ENCODE peak calls at places on chromosomes 4 and X, in five cellular contexts. I is PC-3, R is stomach, H is heart left ventricle, K is tibial artery. U is an unnamed sample.
A peak's percentile ranks its signal among the peaks of the same experiment; 100 is the strongest.

GRCh38 chr4:188452097-188452496 is 312.9 kb downstream of the TRIML1 start:
- DNase-seq in I (no peak), R (no peak), H (no peak), K (no peak), U (no peak)

GRCh38 chrX:10579753-10580060 is 40.7 kb downstream of the MID1 start:
- DNase-seq in I (no peak), R (no peak), H (no peak), K (no peak), U (no peak)

GRCh38 chr4:169523796-169524195 is 88.6 kb downstream of the NEK1 start:
- DNase-seq in I (no peak), R (no peak), H (no peak), K (no peak), U (no peak)

GRCh38 chr4:126603851-126604250 is 1028.9 kb upstream of the INTU start:
- DNase-seq in I (no peak), R (no peak), H (no peak), K (no peak), U (no peak)

GRCh38 chr4:26871611-26872010 is 11.0 kb downstream of the STIM2 start:
- DNase-seq in I (no peak), R (no peak), H (no peak), K (no peak), U (peak; percentile 70)

GRCh38 chr4:157075811-157076577 is at the start of gene GLRB:
- DNase-seq in I (peak; percentile 38), R (no peak), H (peak; percentile 36), K (peak; percentile 19), U (peak; percentile 39)

GRCh38 chr4:15714616-15715015 is 11.8 kb downstream of the BST1 start:
- DNase-seq in I (no peak), R (no peak), H (peak; percentile 34), K (no peak), U (no peak)

GRCh38 chr4:53147179-53147578 is 218.7 kb downstream of the SCFD2 start:
- DNase-seq in I (no peak), R (no peak), H (no peak), K (no peak), U (no peak)

DNA sequence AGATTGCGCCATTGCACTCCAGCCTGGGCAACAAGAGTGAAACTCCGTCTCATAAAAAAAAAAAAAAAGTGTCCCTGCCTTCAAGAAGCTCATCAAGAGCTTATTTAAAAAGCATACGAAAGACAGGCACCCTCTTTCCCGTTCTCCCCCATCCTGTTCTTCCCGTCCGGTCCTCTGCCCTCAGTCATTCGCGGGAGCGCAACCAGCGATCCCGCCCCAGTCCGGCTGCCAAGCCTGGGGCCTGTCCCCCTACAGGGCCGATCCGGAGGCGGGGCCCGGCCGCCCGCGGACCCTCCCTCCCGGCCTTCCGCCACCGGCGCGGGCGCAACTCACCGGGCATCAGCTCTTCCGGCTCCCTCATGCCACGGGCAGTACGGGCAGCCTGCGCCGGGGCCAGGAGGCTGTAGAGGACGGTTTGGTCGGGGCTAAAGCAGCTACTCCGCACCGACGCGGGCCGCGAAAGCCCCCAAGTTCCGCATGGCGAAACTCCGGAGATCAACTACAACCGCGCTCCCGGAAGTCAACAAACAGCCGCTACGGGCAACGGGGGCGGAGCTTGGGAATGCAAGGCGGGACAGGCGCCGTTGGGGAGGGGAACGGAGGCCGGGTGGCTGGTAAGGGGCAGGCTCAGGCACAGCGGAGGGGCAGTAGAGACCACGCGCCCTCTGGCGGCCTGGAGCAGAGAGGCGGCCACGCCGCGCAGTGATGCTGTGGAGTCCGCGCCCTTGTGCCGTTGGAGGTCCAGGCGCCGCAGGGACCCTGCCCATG is at the start of gene RPGR:
- DNase-seq in I (peak; percentile 90), R (peak; percentile 93), H (peak; percentile 95), K (peak; percentile 94), U (peak; percentile 90)
- TF ChIP-seq CTCF in I (peak; percentile 82), R (no peak), H (peak; percentile 64), K (peak; percentile 71), U (peak; percentile 50)

DNA sequence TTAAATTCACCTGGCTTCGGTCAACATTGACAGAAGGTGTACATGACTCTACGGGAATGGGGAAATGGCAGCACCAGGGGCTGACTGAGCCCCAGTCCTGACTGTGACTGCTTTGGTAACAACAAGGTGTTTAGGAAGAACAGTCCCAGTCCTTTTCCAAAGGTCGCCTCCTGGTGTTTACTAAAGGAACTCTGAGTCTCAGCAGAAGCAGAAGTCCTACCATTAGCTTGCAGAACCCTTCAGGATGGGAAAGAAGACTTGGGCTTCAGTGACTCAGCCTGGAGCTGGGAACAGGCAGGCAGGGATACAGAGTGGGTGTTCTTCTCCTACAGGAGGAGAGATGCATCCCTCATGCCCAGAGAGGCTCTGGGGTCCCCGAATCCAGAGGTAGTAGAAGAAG is 103.3 kb downstream of the MGST2 start:
- DNase-seq in I (no peak), R (peak; percentile 26), H (no peak), K (no peak), U (peak; percentile 29)
- TF ChIP-seq CTCF in I (peak; percentile 31), R (no peak), H (no peak), K (no peak), U (no peak)

GRCh38 chr4:138097912-138098600 is 144.1 kb downstream of the SLC7A11 start:
- DNase-seq in I (no peak), R (no peak), H (no peak), K (no peak), U (no peak)
- TF ChIP-seq CTCF in I (no peak), R (no peak), H (no peak), K (no peak), U (no peak)

GRCh38 chr4:174631901-174632758 is 109.8 kb upstream of the HPGD start:
- DNase-seq in I (peak; percentile 50), R (no peak), H (no peak), K (no peak), U (peak; percentile 71)
- TF ChIP-seq CTCF in I (peak; percentile 88), R (no peak), H (peak; percentile 70), K (peak; percentile 76), U (peak; percentile 62)

GRCh38 chr4:74098628-74098995 is 383 bp downstream of the CXCL2 start:
- DNase-seq in I (no peak), R (no peak), H (no peak), K (no peak), U (no peak)
- TF ChIP-seq CTCF in I (no peak), R (no peak), H (no peak), K (no peak), U (no peak)

GRCh38 chr4:23932935-23933334 is 43.1 kb upstream of the PPARGC1A start:
- DNase-seq in I (no peak), R (no peak), H (no peak), K (no peak), U (peak; percentile 46)
- TF ChIP-seq CTCF in I (no peak), R (no peak), H (no peak), K (peak; percentile 4), U (peak; percentile 37)

DNA sequence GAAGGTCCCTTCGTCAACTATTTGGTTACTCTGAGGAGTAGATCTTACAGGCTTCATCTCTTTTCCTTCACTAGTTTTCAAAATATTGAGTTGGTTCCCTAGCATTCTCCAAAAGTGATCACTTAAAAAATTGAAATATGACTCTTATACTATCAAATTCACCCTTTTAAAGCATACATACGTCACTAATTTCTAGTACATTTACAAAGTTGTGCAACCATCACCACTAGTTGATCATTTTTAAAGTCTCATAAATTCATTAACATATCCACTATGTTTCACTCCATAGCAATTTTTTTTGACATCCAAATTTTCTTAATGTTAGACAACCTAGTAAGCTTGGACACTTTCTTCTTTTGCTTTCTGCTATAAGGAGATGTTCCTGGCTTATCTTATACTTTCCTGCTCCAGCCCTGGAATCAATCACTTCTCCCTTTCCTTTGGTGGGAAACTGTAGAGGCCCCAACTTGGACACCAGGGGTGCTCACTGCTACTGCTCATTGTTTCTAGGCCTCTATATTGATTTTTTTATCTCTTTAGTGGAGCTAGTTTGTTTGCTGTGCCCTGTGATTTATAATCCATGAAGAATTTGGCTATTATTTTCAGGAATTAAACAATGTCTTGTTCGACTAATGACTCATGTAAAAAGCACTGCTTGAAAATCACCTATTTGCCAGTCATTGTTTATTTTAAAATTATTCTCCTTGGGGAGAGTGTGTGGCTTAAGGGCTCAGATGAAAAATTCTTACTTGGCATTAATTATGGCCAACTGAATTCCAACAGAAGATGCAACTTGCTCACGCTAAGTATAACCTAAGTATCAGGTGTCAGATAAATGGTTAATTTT is 4.0 kb upstream of the ZFX start:
- DNase-seq in I (peak; percentile 84), R (no peak), H (no peak), K (no peak), U (no peak)
- TF ChIP-seq CTCF in I (peak; percentile 26), R (no peak), H (no peak), K (no peak), U (no peak)

GRCh38 chrX:55014897-55015299 is 14.7 kb downstream of the APEX2 start:
- DNase-seq in I (no peak), R (no peak), H (no peak), K (no peak), U (no peak)

GRCh38 chrX:55007633-55008032 is 7.5 kb downstream of the APEX2 start:
- DNase-seq in I (peak; percentile 86), R (peak; percentile 51), H (peak; percentile 58), K (peak; percentile 23), U (peak; percentile 74)

GRCh38 chrX:55008571-55009358 is 8.6 kb downstream of the APEX2 start:
- DNase-seq in I (peak; percentile 96), R (no peak), H (peak; percentile 24), K (no peak), U (peak; percentile 58)

GRCh38 chrX:55006827-55007621 is 6.9 kb downstream of the APEX2 start:
- DNase-seq in I (peak; percentile 13), R (no peak), H (no peak), K (no peak), U (no peak)

DNA sequence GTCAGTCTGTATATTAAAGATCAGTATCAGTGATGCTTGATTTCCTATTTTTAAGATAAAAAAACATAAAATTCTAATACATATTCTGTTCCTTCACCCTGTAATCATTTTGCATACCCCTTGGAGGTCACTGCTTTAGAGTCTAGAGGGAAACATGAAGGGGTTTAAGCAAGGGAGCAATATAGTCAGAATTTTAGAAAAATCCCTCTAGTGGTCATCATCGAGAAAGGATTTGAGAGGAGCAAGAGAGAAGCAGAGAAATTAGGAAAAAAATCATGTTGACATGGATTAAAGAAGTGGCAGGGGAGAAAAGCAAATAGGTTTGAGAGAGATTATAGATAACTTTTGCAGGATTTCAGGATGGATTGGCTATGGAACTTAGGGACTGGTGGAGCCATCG is 11.1 kb downstream of the APEX2 start:
- DNase-seq in I (peak; percentile 42), R (no peak), H (no peak), K (no peak), U (no peak)
- TF ChIP-seq CTCF in I (peak; percentile 63), R (no peak), H (no peak), K (no peak), U (peak; percentile 21)

DNA sequence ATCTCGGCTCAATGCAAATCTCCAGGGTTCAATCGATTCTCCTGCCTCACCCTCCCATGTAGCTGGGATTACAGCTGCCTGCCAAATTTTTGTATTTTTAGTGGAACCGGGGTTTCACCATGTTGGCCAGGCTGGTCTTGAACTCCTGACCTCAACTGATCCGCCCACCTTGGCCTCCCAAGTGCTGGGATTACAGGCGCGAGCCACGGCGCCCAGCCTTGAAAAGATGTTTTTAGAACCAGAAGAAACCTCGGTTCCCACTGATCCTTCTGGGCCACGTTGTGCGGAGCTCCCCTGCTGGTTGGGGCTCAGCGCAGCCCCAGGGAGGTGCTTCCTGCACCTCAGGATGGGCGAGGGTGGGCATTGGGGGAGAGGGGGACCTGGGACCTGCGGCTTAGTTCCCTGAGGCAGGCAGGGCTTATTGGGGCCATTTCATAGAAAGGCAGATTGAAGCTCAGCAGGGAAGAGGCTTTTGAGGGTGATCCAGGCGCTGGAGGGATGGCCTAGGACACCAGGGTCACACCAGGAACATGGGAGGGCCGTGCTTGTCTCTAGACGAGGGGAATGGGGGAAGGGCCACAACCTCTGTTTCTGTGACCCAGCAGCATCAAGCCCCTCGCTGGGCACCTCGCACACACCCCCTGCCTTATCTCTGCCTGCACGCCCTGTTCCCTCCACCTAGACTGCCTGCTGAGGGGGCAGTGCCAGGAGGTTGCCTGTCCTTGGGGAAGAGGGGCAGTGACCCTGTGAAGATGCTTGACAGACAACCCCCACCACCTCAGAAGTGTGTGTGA is 6.3 kb upstream of the ADD1 start:
- DNase-seq in I (no peak), R (peak; percentile 22), H (no peak), K (no peak), U (no peak)
- TF ChIP-seq CTCF in I (no peak), R (no peak), H (no peak), K (no peak), U (no peak)